ENCODE peak calls at places on chromosomes 11 and 22, in six cellular contexts. U, L, N, D, F and S are unnamed samples.
A peak's percentile ranks its signal among the peaks of the same experiment; 100 is the strongest.

GRCh38 chr11:61709110-61709509 is 28.9 kb downstream of the DAGLA start:
- DNase-seq in D (no peak), N (no peak), L (no peak), F (no peak), U (no peak), S (no peak)

GRCh38 chr11:17392872-17393271 is 4.4 kb upstream of the KCNJ11 start:
- DNase-seq in L (peak; percentile 6), D (no peak), F (no peak), U (no peak), N (no peak), S (no peak)

GRCh38 chr11:116281173-116282160 is 491.3 kb downstream of the BUD13 start:
- DNase-seq in D (no peak), F (no peak), L (no peak), U (no peak), N (peak; percentile 15), S (no peak)

GRCh38 chr22:29096736-29097669 is 24.2 kb downstream of the KREMEN1 start:
- DNase-seq in L (no peak), F (no peak), N (peak; percentile 63), D (peak; percentile 99), U (no peak), S (no peak)

GRCh38 chr11:5366856-5367255 is 15.5 kb downstream of the OR51B6 start:
- DNase-seq in N (no peak), D (no peak), U (no peak), F (no peak), L (no peak), S (no peak)

GRCh38 chr11:46537121-46537520 is 56.7 kb downstream of the AMBRA1 start:
- DNase-seq in D (no peak), N (no peak), U (peak; percentile 29), F (no peak), L (no peak), S (no peak)

GRCh38 chr22:19855504-19856409 is 1.1 kb upstream of the GNB1L start:
- DNase-seq in F (peak; percentile 35), L (peak; percentile 75), D (peak; percentile 95), N (peak; percentile 96), U (peak; percentile 70), S (no peak)

GRCh38 chr11:78045851-78046485 is 17.7 kb upstream of the THRSP start:
- DNase-seq in N (peak; percentile 89), D (peak; percentile 60), U (peak; percentile 50), F (no peak), L (peak; percentile 94), S (peak; percentile 95)

GRCh38 chr11:2943711-2944118 is 14.5 kb upstream of the PHLDA2 start:
- DNase-seq in U (no peak), D (no peak), L (peak; percentile 16), N (no peak), F (no peak), S (no peak)

GRCh38 chr11:113245216-113245615 is 69.2 kb upstream of the TTC12 start:
- DNase-seq in L (no peak), U (no peak), N (no peak), D (peak; percentile 13), F (no peak), S (no peak)

GRCh38 chr11:16337421-16338213 is 18.7 kb downstream of the SOX6 start:
- DNase-seq in L (no peak), U (no peak), D (no peak), F (no peak), N (peak; percentile 84), S (no peak)

GRCh38 chr11:11510939-11511338 is 110.9 kb downstream of the GALNT18 start:
- DNase-seq in F (no peak), N (no peak), L (no peak), D (no peak), U (no peak), S (no peak)

GRCh38 chr22:39388261-39389011 is 11.1 kb upstream of the TAB1 start:
- DNase-seq in D (peak; percentile 80), N (peak; percentile 96), L (peak; percentile 96), U (peak; percentile 48), F (no peak), S (peak; percentile 94)

GRCh38 chr11:125218336-125218735 is 53.8 kb downstream of the PKNOX2 start:
- DNase-seq in L (no peak), U (no peak), F (no peak), N (no peak), D (no peak), S (no peak)

GRCh38 chr11:134581966-134582787 is 170.1 kb upstream of the B3GAT1 start:
- DNase-seq in D (no peak), U (no peak), N (no peak), L (no peak), F (no peak), S (peak; percentile 17)

GRCh38 chr11:134560566-134561347 is 148.7 kb upstream of the B3GAT1 start:
- DNase-seq in F (no peak), U (no peak), L (peak; percentile 42), N (no peak), D (no peak), S (peak; percentile 51)

GRCh38 chr11:76380977-76381719 is at the start of the genes GVQW3 and THAP12:
- DNase-seq in D (peak; percentile 92), L (peak; percentile 99), N (peak; percentile 99), U (peak; percentile 98), F (peak; percentile 91), S (peak; percentile 95)

GRCh38 chr22:36640106-36640672 is 63.4 kb downstream of the CACNG2 start:
- DNase-seq in U (no peak), L (no peak), N (no peak), F (no peak), D (no peak), S (no peak)

GRCh38 chr11:12915093-12915492 is 94.0 kb upstream of the RASSF10 start:
- DNase-seq in U (no peak), N (no peak), L (no peak), D (no peak), F (no peak), S (no peak)

GRCh38 chr11:34546511-34547206 is 33.1 kb upstream of the ELF5 start:
- DNase-seq in D (peak; percentile 57), L (no peak), N (no peak), F (no peak), U (no peak), S (no peak)

GRCh38 chr11:11570823-11571222 is 51.0 kb downstream of the GALNT18 start:
- DNase-seq in F (no peak), N (no peak), U (no peak), L (no peak), D (no peak), S (no peak)

DNA sequence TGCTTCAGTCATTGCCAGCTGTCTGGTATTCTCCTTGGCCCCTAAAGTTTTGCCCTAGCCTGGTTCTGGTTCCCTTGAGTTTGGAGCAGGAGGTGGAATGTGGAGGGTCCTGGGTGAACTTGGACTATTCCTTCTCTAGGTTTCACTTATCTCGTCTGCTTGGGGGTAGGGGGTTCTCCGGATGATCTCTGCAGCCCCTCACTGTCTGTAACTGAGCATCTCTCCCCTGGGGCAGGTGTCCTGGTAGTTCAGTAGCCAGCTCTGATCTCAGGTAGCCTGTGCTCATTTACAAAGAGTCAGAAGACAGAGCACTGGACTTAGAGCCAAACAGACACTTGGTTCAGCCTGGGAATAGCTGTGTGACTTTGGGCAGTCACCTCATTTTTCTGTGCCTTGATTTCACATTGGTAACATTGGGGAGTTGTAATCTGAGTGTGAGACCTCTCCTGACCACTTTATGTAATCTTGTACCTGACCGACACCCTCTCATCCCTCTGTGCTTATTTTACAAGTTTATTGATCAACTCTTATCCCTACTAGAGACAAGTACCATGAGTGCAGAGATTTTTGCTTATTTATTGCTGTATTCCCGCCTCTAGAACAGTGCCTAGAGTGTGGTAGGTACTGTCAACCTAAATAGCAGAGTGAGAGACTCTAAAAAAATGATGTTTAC is 804 bp downstream of the CCDC134 start:
- DNase-seq in L (peak; percentile 10), D (no peak), N (no peak), U (no peak), F (no peak), S (no peak)
- TF ChIP-seq CHD2 in L (no peak), D (no peak), N (no peak), U (no peak), F (no peak), S (no peak)

GRCh38 chr11:118621071-118621815 is 13.8 kb downstream of the PHLDB1 start:
- DNase-seq in D (peak; percentile 85), L (peak; percentile 93), N (peak; percentile 84), U (no peak), F (no peak), S (peak; percentile 89)
- TF ChIP-seq CHD2 in D (no peak), L (peak; percentile 95), N (peak; percentile 9), U (no peak), F (no peak), S (no peak)

DNA sequence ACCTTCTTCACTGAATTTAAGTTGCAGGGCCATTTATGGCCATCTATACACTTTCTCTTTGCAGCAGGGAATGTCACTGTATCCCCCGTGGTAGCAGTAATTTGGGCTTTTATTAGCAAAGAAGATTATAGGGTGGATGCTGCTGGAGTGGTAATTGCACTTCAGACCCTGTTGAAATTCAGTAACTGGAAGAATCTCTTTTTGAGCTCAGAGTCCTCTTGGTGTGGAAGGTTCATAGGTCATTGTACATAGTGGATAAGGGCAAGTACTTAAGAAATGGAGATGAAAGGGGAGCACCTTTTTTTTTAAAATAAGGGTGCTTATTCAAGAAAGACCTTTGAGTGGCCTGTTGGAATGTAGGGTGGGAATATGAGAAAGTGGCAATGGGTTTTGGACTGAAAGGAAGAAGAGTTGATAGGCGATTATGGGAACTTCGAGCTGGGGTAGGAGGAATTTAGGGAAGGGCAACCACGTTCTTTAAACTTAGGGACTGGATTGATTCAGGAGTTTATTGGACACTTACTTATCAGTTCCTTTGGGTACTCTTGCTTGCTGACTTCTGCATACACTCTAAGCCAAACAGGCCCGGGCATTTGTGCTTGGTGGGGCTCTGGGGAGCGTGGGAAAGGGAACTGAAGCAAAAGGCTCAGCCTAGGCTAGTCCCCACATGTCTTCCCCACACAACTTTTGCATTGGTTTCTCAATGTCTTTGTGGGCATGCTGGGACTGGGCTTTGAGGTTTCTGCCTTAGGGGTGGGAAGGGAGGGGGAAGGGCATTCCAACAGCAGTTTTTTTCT is 26.5 kb downstream of the CTNND1 start:
- DNase-seq in F (peak; percentile 70), N (no peak), U (no peak), D (peak; percentile 32), L (no peak), S (no peak)
- TF ChIP-seq CHD2 in F (peak; percentile 49), N (no peak), U (no peak), D (no peak), L (no peak), S (no peak)

GRCh38 chr11:59769086-59769485 is 13.9 kb downstream of the STX3 start:
- DNase-seq in D (no peak), N (no peak), U (no peak), L (no peak), F (no peak), S (no peak)

GRCh38 chr11:59770869-59771268 is 15.7 kb downstream of the STX3 start:
- DNase-seq in D (no peak), U (no peak), N (no peak), F (no peak), L (no peak), S (no peak)

GRCh38 chr11:59769828-59770227 is 14.7 kb downstream of the STX3 start:
- DNase-seq in F (no peak), U (no peak), L (no peak), N (no peak), D (no peak), S (no peak)

GRCh38 chr11:59771605-59772004 is 16.4 kb downstream of the STX3 start:
- DNase-seq in N (no peak), L (no peak), D (no peak), F (no peak), U (no peak), S (no peak)

DNA sequence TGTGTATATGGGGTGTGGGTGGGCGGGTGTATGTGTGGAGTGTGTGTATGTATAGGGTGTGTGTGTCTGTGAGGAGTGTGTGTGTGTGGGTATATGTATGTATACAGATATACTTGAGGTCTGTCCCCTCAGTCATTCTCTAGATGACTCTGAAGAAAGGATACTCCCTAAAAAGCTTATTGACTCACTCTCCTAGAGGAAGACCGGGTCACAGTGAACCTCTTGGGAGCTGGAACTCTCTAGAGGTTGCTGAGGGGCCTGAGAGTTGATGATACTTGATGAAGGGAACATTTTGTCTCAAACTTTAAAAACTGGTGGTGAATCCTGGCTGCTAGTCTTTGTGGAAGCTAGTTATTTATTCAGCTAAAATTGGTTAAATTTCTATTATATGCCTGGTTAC is 15.1 kb downstream of the STX3 start:
- DNase-seq in D (no peak), L (no peak), N (no peak), F (no peak), U (no peak), S (no peak)
- TF ChIP-seq CHD2 in D (no peak), L (no peak), N (no peak), F (no peak), U (no peak), S (no peak)